ENCODE peak calls at places on chromosome 20, in seven cellular contexts. One of them, this sample, is unnamed.

GRCh38 chr20:20211274-20211987 is 156.5 kb upstream of the INSM1 start:
- DNase-seq in A549: no peak
- DNase-seq in GM12878: no peak
- DNase-seq in sigmoid colon: no peak
- DNase-seq in stomach: no peak
- DNase-seq in H1: no peak
- DNase-seq in tibial nerve: no peak
- DNase-seq in this sample: peak; percentile 53

GRCh38 chr20:56181593-56181992 is 66.9 kb upstream of the MC3R start:
- DNase-seq in A549: no peak
- DNase-seq in GM12878: no peak
- DNase-seq in sigmoid colon: no peak
- DNase-seq in stomach: no peak
- DNase-seq in H1: no peak
- DNase-seq in tibial nerve: no peak
- DNase-seq in this sample: peak; percentile 10

GRCh38 chr20:56778765-56779195 is 149.7 kb downstream of the TFAP2C start:
- DNase-seq in A549: peak; percentile 67
- DNase-seq in GM12878: no peak
- DNase-seq in sigmoid colon: no peak
- DNase-seq in stomach: no peak
- DNase-seq in H1: peak; percentile 56
- DNase-seq in tibial nerve: no peak
- DNase-seq in this sample: no peak

GRCh38 chr20:7237251-7237650 is 469.8 kb downstream of the BMP2 start:
- DNase-seq in A549: no peak
- DNase-seq in GM12878: no peak
- DNase-seq in sigmoid colon: no peak
- DNase-seq in stomach: no peak
- DNase-seq in H1: no peak
- DNase-seq in tibial nerve: no peak
- DNase-seq in this sample: no peak

GRCh38 chr20:6420336-6420735 is 297.5 kb upstream of the FERMT1 start:
- DNase-seq in A549: no peak
- DNase-seq in GM12878: no peak
- DNase-seq in sigmoid colon: no peak
- DNase-seq in stomach: no peak
- DNase-seq in H1: no peak
- DNase-seq in tibial nerve: no peak
- DNase-seq in this sample: no peak

GRCh38 chr20:62481441-62482135 is 5.8 kb upstream of the GATA5 start:
- DNase-seq in A549: no peak
- DNase-seq in GM12878: no peak
- DNase-seq in sigmoid colon: no peak
- DNase-seq in stomach: peak; percentile 71
- DNase-seq in H1: peak; percentile 68
- DNase-seq in tibial nerve: no peak
- DNase-seq in this sample: no peak

GRCh38 chr20:37979021-37979985 is 54.0 kb downstream of the TTI1 start:
- DNase-seq in A549: no peak
- DNase-seq in GM12878: no peak
- DNase-seq in sigmoid colon: no peak
- DNase-seq in stomach: no peak
- DNase-seq in H1: peak; percentile 35
- DNase-seq in tibial nerve: no peak
- DNase-seq in this sample: no peak

GRCh38 chr20:41357424-41358163 is 9.0 kb downstream of the EMILIN3 start:
- DNase-seq in A549: no peak
- DNase-seq in GM12878: no peak
- DNase-seq in sigmoid colon: no peak
- DNase-seq in stomach: no peak
- DNase-seq in H1: no peak
- DNase-seq in tibial nerve: no peak
- DNase-seq in this sample: no peak

GRCh38 chr20:12928755-12929401 is 79.9 kb upstream of the SPTLC3 start:
- DNase-seq in A549: peak; percentile 28
- DNase-seq in GM12878: no peak
- DNase-seq in sigmoid colon: no peak
- DNase-seq in stomach: no peak
- DNase-seq in H1: no peak
- DNase-seq in tibial nerve: no peak
- DNase-seq in this sample: no peak

GRCh38 chr20:63061051-63061531 is 54.3 kb upstream of the BHLHE23 start:
- DNase-seq in A549: no peak
- DNase-seq in GM12878: no peak
- DNase-seq in sigmoid colon: peak; percentile 34
- DNase-seq in stomach: no peak
- DNase-seq in H1: peak; percentile 39
- DNase-seq in tibial nerve: no peak
- DNase-seq in this sample: no peak

GRCh38 chr20:46044896-46045295 is 15.9 kb downstream of the SLC12A5 start:
- DNase-seq in A549: no peak
- DNase-seq in GM12878: no peak
- DNase-seq in sigmoid colon: no peak
- DNase-seq in stomach: no peak
- DNase-seq in H1: no peak
- DNase-seq in tibial nerve: no peak
- DNase-seq in this sample: no peak

GRCh38 chr20:13261460-13262301 is 40.6 kb downstream of the ISM1 start:
- DNase-seq in A549: peak; percentile 62
- DNase-seq in GM12878: no peak
- DNase-seq in sigmoid colon: no peak
- DNase-seq in stomach: peak; percentile 43
- DNase-seq in H1: peak; percentile 86
- DNase-seq in tibial nerve: peak; percentile 36
- DNase-seq in this sample: peak; percentile 39

GRCh38 chr20:64037498-64038213 is 1.7 kb downstream of the C20orf204 start:
- DNase-seq in A549: no peak
- DNase-seq in GM12878: no peak
- DNase-seq in sigmoid colon: no peak
- DNase-seq in stomach: no peak
- DNase-seq in H1: no peak
- DNase-seq in tibial nerve: no peak
- DNase-seq in this sample: no peak

GRCh38 chr20:14782731-14783130 is 445.3 kb upstream of the FLRT3 start:
- DNase-seq in A549: no peak
- DNase-seq in GM12878: no peak
- DNase-seq in sigmoid colon: no peak
- DNase-seq in stomach: no peak
- DNase-seq in H1: no peak
- DNase-seq in tibial nerve: no peak
- DNase-seq in this sample: no peak

GRCh38 chr20:14986026-14986655 is 648.7 kb upstream of the FLRT3 start:
- DNase-seq in A549: peak; percentile 98
- DNase-seq in GM12878: no peak
- DNase-seq in sigmoid colon: no peak
- DNase-seq in stomach: peak; percentile 94
- DNase-seq in H1: no peak
- DNase-seq in tibial nerve: no peak
- DNase-seq in this sample: peak; percentile 88

GRCh38 chr20:53657732-53658131 is 64.1 kb upstream of the ZNF217 start:
- DNase-seq in A549: no peak
- DNase-seq in GM12878: no peak
- DNase-seq in sigmoid colon: no peak
- DNase-seq in stomach: no peak
- DNase-seq in H1: no peak
- DNase-seq in tibial nerve: no peak
- DNase-seq in this sample: no peak

GRCh38 chr20:33811763-33812672 is 870 bp downstream of the CHMP4B start:
- DNase-seq in A549: peak; percentile 62
- DNase-seq in GM12878: no peak
- DNase-seq in sigmoid colon: peak; percentile 88
- DNase-seq in stomach: peak; percentile 66
- DNase-seq in H1: peak; percentile 60
- DNase-seq in tibial nerve: peak; percentile 68
- DNase-seq in this sample: peak; percentile 67

GRCh38 chr20:33890557-33890956 is 79.4 kb downstream of the CHMP4B start:
- DNase-seq in A549: no peak
- DNase-seq in GM12878: no peak
- DNase-seq in sigmoid colon: no peak
- DNase-seq in stomach: no peak
- DNase-seq in H1: no peak
- DNase-seq in tibial nerve: no peak
- DNase-seq in this sample: no peak

DNA sequence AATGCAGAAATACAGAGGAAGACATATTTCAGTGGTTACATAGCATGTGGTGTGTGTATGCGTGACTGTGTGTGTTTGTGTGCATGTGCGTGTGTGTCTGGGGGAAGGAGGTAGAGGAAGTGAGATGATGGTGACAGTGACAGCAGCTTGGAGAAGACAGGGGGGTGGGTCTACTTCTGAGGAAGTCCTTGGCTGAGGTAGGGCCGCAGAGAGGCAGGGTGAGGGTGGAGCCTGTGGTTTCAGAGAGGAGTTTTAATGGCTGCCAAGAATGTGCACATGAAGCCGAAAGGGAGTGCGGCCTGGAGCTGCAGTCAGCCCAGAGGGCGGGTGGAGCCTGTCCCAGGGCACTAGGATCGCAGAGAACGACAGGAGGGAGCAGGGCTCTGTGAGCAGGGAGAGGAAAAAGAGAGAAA is 22.7 kb upstream of the RNF24 start:
- DNase-seq in A549: peak; percentile 34
- DNase-seq in GM12878: peak; percentile 75
- DNase-seq in sigmoid colon: peak; percentile 84
- DNase-seq in stomach: peak; percentile 55
- DNase-seq in H1: peak; percentile 48
- DNase-seq in tibial nerve: peak; percentile 55
- DNase-seq in this sample: peak; percentile 67
- TF ChIP-seq POLR2A in A549: no peak
- TF ChIP-seq POLR2A in GM12878: peak; percentile 86
- TF ChIP-seq POLR2A in sigmoid colon: no peak
- TF ChIP-seq POLR2A in stomach: no peak
- TF ChIP-seq POLR2A in H1: no peak
- TF ChIP-seq POLR2A in tibial nerve: no peak
- TF ChIP-seq POLR2A in this sample: no peak

GRCh38 chr20:50112512-50113419 is at the start of gene UBE2V1:
- DNase-seq in A549: peak; percentile 89
- DNase-seq in GM12878: peak; percentile 53
- DNase-seq in sigmoid colon: peak; percentile 96
- DNase-seq in stomach: peak; percentile 94
- DNase-seq in H1: peak; percentile 88
- DNase-seq in tibial nerve: peak; percentile 83
- DNase-seq in this sample: peak; percentile 92
- TF ChIP-seq EP300 in A549: no peak
- TF ChIP-seq EP300 in GM12878: peak; percentile 31
- TF ChIP-seq EP300 in sigmoid colon: no peak
- TF ChIP-seq EP300 in stomach: no peak
- TF ChIP-seq EP300 in H1: no peak
- TF ChIP-seq EP300 in tibial nerve: peak; percentile 48
- TF ChIP-seq EP300 in this sample: no peak

DNA sequence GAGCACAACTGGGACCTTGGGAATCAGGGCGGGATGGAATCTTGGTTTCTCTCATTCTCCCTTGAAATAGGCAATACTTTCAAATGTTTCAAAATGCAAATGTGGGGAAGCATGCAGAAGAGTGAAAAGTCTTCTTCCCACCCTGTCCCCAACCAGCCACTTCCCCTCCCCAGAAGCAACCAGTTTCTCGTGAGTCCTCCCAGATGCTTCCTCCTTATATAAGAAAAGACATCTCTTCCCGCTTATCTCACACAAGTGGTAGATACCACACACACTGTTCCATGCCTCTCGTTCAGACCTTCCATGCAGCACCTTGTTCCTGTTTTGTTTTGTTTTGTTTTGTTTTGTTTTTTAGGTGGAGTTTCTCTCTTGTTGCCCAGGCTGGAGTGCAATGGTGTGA is 25.1 kb downstream of the HCK start:
- DNase-seq in A549: no peak
- DNase-seq in GM12878: no peak
- DNase-seq in sigmoid colon: no peak
- DNase-seq in stomach: no peak
- DNase-seq in H1: no peak
- DNase-seq in tibial nerve: no peak
- DNase-seq in this sample: no peak
- TF ChIP-seq POLR2A in A549: no peak
- TF ChIP-seq POLR2A in GM12878: no peak
- TF ChIP-seq POLR2A in sigmoid colon: no peak
- TF ChIP-seq POLR2A in stomach: no peak
- TF ChIP-seq POLR2A in H1: no peak
- TF ChIP-seq POLR2A in tibial nerve: no peak
- TF ChIP-seq POLR2A in this sample: no peak

DNA sequence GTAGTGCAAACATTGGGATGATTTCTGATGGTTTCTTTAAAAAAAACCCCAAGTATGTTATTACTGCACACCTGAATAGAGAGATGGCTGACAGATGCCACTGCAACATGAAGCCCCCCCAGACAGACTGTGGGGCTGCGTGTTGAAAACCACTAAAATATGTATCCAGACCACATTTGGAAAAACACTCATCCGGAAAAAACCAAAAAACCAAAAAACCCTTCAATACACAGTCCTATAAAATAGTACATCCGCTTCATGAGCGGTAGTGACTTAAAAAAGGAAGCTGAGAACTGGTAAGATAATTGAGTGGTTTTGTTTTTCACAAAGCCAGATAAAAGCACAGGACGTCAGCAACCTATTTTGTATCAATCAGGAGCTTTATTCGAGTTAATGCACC is 47.1 kb upstream of the EDN3 start:
- DNase-seq in A549: no peak
- DNase-seq in GM12878: no peak
- DNase-seq in sigmoid colon: no peak
- DNase-seq in stomach: no peak
- DNase-seq in H1: no peak
- DNase-seq in tibial nerve: no peak
- DNase-seq in this sample: no peak
- TF ChIP-seq EP300 in A549: no peak
- TF ChIP-seq EP300 in GM12878: no peak
- TF ChIP-seq EP300 in sigmoid colon: no peak
- TF ChIP-seq EP300 in stomach: no peak
- TF ChIP-seq EP300 in H1: no peak
- TF ChIP-seq EP300 in tibial nerve: no peak
- TF ChIP-seq EP300 in this sample: no peak

This sample was measured in transverse colon.